ENCODE peak calls at places on chromosomes 3 and 15, in four cellular contexts. E, M, P and H are unnamed samples.

GRCh38 chr3:136146981-136147729 is 49.0 kb downstream of the MSL2 start:
- DNase-seq in E (no peak), M (no peak), P (no peak), H (no peak)

GRCh38 chr3:133750201-133750748 is 4.1 kb downstream of the TF start:
- DNase-seq in E (no peak), M (no peak), P (no peak), H (no peak)

GRCh38 chr15:33031324-33031736 is 163.2 kb downstream of the FMN1 start:
- DNase-seq in E (no peak), M (no peak), P (no peak), H (peak)

GRCh38 chr3:164879201-164879600 is 199.1 kb downstream of the SI start:
- DNase-seq in E (no peak), M (no peak), P (no peak), H (no peak)

GRCh38 chr3:152943645-152944044 is 108.7 kb downstream of the P2RY1 start:
- DNase-seq in E (no peak), M (no peak), P (peak), H (no peak)

GRCh38 chr15:91271565-91272153 is 171.6 kb downstream of the SV2B start:
- DNase-seq in E (no peak), M (no peak), P (peak), H (no peak)

GRCh38 chr15:22878103-22878502 is 39.6 kb downstream of the NIPA2 start:
- DNase-seq in E (peak), M (no peak), P (no peak), H (no peak)

GRCh38 chr15:65223996-65224395 is 12.7 kb upstream of the CILP start:
- DNase-seq in E (no peak), M (no peak), P (no peak), H (no peak)

GRCh38 chr3:71312461-71312860 is 271.1 kb downstream of the FOXP1 start:
- DNase-seq in E (no peak), M (no peak), P (no peak), H (no peak)

GRCh38 chr3:79383402-79384012 is 384.3 kb downstream of the ROBO1 start:
- DNase-seq in E (no peak), M (no peak), P (peak), H (no peak)

GRCh38 chr15:38536201-38536676 is 28.4 kb downstream of the RASGRP1 start:
- DNase-seq in E (no peak), M (no peak), P (peak), H (no peak)

GRCh38 chr3:80096909-80097308 is 329.1 kb upstream of the ROBO1 start:
- DNase-seq in E (no peak), M (no peak), P (no peak), H (no peak)

GRCh38 chr3:141477224-141477623 is 9.6 kb upstream of the RASA2 start:
- DNase-seq in E (no peak), M (no peak), P (peak), H (peak)

GRCh38 chr15:73265536-73266153 is 103.1 kb downstream of the HCN4 start:
- DNase-seq in E (no peak), M (no peak), P (peak), H (peak)

GRCh38 chr3:126834596-126835471 is 130.8 kb downstream of the CHCHD6 start:
- DNase-seq in E (no peak), M (no peak), P (no peak), H (no peak)
- H3K27ac ChIP-seq in E (no peak), M (no peak), P (no peak), H (peak)

DNA sequence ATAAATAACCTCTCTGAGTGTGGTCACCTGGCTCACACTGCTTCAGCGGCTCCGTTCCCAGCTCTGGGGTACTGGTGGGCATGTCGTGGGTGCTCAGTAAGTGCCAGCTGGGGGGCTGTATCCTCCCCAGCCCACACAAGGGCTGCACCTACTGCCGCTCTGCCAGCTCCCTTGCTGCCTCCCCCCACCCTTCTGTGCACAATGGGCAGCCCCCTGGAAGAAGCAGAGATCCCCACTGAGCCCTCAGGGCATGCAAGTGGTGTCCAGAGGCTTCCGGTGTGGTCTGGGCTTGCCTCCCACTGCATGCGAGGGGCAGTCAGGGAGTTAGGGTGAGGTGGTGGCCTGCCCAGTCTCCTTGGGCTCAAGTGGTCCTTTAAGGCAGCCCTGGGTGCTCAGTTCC is 58.3 kb upstream of the TRPM1 start:
- DNase-seq in E (no peak), M (no peak), P (no peak), H (no peak)
- H3K27ac ChIP-seq in E (no peak), M (no peak), P (no peak), H (no peak)

DNA sequence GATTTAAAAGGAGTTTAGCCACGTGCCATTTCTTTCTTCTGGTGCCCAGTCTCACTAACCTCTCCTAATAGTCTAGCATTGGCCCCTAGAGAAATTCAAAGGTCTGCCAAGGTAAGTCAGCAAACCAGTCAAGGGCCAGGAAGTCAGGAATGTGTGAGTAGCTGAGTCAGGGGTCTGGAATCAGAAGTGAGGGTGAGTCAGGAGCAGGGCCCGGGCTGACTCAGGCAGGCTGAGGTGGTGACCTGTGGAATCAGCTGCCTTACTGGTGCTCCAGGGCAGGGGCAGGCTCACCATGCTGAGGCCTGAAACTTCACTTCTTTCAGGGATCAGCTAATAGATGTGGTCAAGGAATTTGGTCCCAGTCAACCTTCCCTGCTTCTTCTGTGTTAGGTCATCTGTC is 105.8 kb upstream of the MYZAP start:
- DNase-seq in E (no peak), M (no peak), P (peak), H (peak)
- H3K27ac ChIP-seq in E (no peak), M (no peak), P (peak), H (peak)

GRCh38 chr15:69314736-69315135 is 16.0 kb downstream of the PAQR5 start:
- DNase-seq in E (no peak), M (peak), P (no peak), H (no peak)
- H3K27ac ChIP-seq in E (no peak), M (no peak), P (no peak), H (no peak)

DNA sequence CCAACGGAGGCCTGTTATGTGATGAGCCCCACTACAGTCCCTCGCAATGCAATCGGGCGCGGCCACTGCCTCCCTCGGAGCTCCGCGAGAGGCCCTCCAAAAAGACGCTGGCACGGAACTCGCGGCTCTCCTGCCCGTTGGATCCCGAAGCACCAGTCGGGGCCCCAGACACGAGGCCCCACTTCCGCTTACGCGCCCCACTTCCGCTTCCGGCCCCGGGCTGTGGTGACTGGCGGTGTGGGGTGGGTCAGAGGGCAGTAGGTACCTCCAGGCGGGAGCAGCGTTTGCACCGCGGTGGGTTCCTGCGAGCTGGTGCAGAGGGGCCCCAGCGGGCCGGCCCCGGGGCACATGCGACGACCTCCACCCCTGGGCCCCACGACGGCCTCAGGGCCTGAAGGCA is at the start of gene TOPAZ1:
- DNase-seq in E (no peak), M (no peak), P (no peak), H (no peak)
- H3K27ac ChIP-seq in E (no peak), M (no peak), P (no peak), H (no peak)

GRCh38 chr3:187848396-187848795 is 103.1 kb upstream of the BCL6 start:
- DNase-seq in E (no peak), M (no peak), P (no peak), H (no peak)
- H3K27ac ChIP-seq in E (no peak), M (no peak), P (no peak), H (no peak)

GRCh38 chr3:131242201-131242600 is 139.4 kb upstream of the NUDT16 start:
- DNase-seq in E (no peak), M (no peak), P (no peak), H (no peak)
- H3K27ac ChIP-seq in E (no peak), M (no peak), P (no peak), H (no peak)

GRCh38 chr3:99473321-99473751 is 165.1 kb upstream of the COL8A1 start:
- DNase-seq in E (no peak), M (no peak), P (peak), H (peak)
- H3K27ac ChIP-seq in E (no peak), M (peak), P (peak), H (no peak)

GRCh38 chr3:46942079-46942478 is 34.5 kb downstream of the CCDC12 start:
- DNase-seq in E (peak), M (peak), P (no peak), H (no peak)

GRCh38 chr3:46938118-46938517 is 38.4 kb downstream of the CCDC12 start:
- DNase-seq in E (peak), M (no peak), P (no peak), H (no peak)

GRCh38 chr3:46942481-46943236 is 33.9 kb downstream of the CCDC12 start:
- DNase-seq in E (peak), M (peak), P (no peak), H (no peak)

GRCh38 chr3:46936733-46937250 is 39.8 kb downstream of the CCDC12 start:
- DNase-seq in E (no peak), M (peak), P (peak), H (no peak)

GRCh38 chr3:46939578-46940405 is 36.8 kb downstream of the CCDC12 start:
- DNase-seq in E (peak), M (no peak), P (no peak), H (no peak)
- H3K27ac ChIP-seq in E (no peak), M (peak), P (no peak), H (no peak)

GRCh38 chr3:124838963-124839362 is 48.2 kb downstream of the ITGB5 start:
- DNase-seq in E (no peak), M (no peak), P (no peak), H (no peak)

GRCh38 chr3:124836448-124836847 is 50.7 kb downstream of the ITGB5 start:
- DNase-seq in E (no peak), M (no peak), P (no peak), H (no peak)

GRCh38 chr3:124837065-124837464 is 50.1 kb downstream of the ITGB5 start:
- DNase-seq in E (no peak), M (no peak), P (peak), H (no peak)

GRCh38 chr3:124839896-124840295 is 47.3 kb downstream of the ITGB5 start:
- DNase-seq in E (no peak), M (no peak), P (peak), H (no peak)

DNA sequence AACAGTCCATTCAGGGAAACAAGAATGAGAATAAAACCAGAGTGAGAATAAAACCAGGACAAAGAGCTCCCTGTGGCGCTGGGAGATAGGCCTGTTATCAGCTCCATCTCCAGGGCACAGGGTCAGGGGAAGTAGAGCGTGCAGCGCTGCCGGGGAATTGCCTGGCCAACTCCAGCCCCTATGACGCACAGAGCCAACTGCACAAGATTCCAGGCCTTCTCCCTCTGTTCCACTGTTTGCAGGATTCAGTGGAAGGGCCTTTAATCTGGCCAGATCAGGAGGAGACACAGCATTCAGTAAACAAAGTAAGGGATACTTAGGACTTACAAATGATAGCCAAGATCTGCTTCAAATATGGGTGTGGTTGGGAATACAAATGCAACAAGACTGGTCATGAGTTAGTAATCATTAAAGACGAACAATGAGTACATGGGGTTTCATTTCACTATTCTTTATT is 49.4 kb downstream of the ITGB5 start:
- DNase-seq in E (peak), M (peak), P (peak), H (peak)
- H3K27ac ChIP-seq in E (peak), M (peak), P (no peak), H (peak)